ENCODE peak calls at places on chromosomes 5 and 9, in seven cellular contexts. L is IMR-90, H is neuronal stem cell, Q is H9, T is trophoblast cell, P is mesendoderm, M is H1. Z is an unnamed sample.
A peak's percentile ranks its signal among the peaks of the same experiment; 100 is the strongest.

GRCh38 chr5:156922207-156922792 is 40.7 kb downstream of the TIMD4 start:
- DNase-seq in L (no peak), H (no peak), Q (no peak), T (no peak), P (no peak), M (no peak), Z (no peak)

GRCh38 chr5:173091981-173092380 is 35.8 kb downstream of the CREBRF start:
- DNase-seq in L (no peak), H (no peak), Q (no peak), T (no peak), P (no peak), M (no peak), Z (no peak)

GRCh38 chr9:29906065-29906464 is 2332.8 kb upstream of the C9orf72 start:
- DNase-seq in L (no peak), H (no peak), Q (no peak), T (no peak), P (no peak), M (no peak), Z (no peak)

GRCh38 chr5:59049070-59049469 is 466.2 kb downstream of the RAB3C start:
- DNase-seq in L (no peak), H (no peak), Q (no peak), T (peak; percentile 39), P (no peak), M (no peak), Z (no peak)

GRCh38 chr9:36854751-36855150 is 179.3 kb downstream of the PAX5 start:
- DNase-seq in L (no peak), H (no peak), Q (no peak), T (no peak), P (no peak), M (no peak), Z (no peak)

GRCh38 chr5:115297043-115297442 is 589 bp upstream of the CCDC112 start:
- DNase-seq in L (no peak), H (no peak), Q (no peak), T (peak; percentile 76), P (no peak), M (no peak), Z (peak; percentile 19)

GRCh38 chr9:3239240-3239639 is 286.6 kb downstream of the RFX3 start:
- DNase-seq in L (no peak), H (no peak), Q (no peak), T (no peak), P (no peak), M (no peak), Z (no peak)

GRCh38 chr9:12759767-12760166 is 15.1 kb upstream of the LURAP1L start:
- DNase-seq in L (peak; percentile 73), H (no peak), Q (no peak), T (no peak), P (no peak), M (no peak), Z (peak; percentile 58)

GRCh38 chr9:27124151-27124550 is 15.1 kb downstream of the TEK start:
- DNase-seq in L (peak; percentile 80), H (no peak), Q (no peak), T (no peak), P (no peak), M (no peak), Z (peak; percentile 86)

DNA sequence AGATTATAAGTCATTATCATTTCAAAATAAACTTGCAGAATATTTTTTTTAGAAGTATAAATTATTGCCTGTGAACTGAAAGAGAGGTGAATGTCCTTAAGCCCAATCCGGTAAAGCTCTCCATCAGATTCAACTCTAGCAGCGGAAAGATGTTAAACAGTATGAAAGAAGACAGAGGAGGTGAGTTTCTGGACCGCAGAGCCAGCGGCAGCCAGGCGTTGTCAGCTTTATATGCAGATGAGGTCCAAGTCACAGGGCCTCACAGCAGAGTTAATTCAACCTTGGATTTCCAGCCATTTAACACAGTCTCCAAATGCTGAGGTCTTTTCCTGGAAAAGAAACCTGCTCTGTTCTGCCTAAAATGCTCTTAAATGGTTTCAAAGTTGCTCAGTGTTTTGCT is 75.4 kb downstream of the OTULIN start:
- DNase-seq in L (no peak), H (no peak), Q (no peak), T (no peak), P (no peak), M (no peak), Z (no peak)
- H2AK5ac ChIP-seq in L (no peak overlapping the region), H (no peak overlapping the region), Q (no peak overlapping the region), T (no peak overlapping the region), P (no peak overlapping the region), M (no peak overlapping the region), Z (no peak overlapping the region)

GRCh38 chr9:31629292-31629691 is 755.2 kb upstream of the ACO1 start:
- DNase-seq in L (no peak), H (no peak), Q (no peak), T (no peak), P (no peak), M (no peak), Z (no peak)
- H2AK5ac ChIP-seq in L (no peak overlapping the region), H (no peak overlapping the region), Q (no peak overlapping the region), T (no peak overlapping the region), P (no peak overlapping the region), M (no peak overlapping the region), Z (no peak overlapping the region)

DNA sequence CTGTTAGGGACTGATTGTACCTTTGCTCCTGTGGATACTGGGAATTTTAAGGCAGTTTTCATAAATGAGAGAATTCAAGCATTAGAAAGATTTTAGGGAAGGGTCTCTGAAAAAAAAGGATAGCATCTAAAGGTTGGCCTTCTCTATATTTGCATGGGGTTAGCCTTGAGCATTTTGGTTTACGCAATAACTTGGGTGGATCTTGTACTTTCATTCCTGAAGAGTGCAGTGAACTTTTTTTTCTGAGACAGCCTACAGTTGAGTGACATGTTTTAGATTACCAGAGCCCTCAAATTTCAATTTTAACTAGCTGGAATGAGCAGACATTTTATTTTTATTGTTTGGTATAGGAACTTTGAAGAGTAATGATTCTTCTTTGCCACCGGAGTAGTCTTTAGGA is 91.6 kb upstream of the NR3C1 start:
- DNase-seq in L (peak; percentile 37), H (no peak), Q (no peak), T (peak; percentile 92), P (no peak), M (no peak), Z (peak; percentile 15)
- H2AK5ac ChIP-seq in L (no peak overlapping the region), H (no peak overlapping the region), Q (no peak overlapping the region), T (no peak overlapping the region), P (no peak overlapping the region), M (no peak overlapping the region), Z (no peak overlapping the region)

GRCh38 chr5:117488976-117489500 is 914.4 kb upstream of the SEMA6A start:
- DNase-seq in L (no peak), H (no peak), Q (no peak), T (no peak), P (no peak), M (no peak), Z (no peak)

GRCh38 chr5:117487556-117487955 is 912.9 kb upstream of the SEMA6A start:
- DNase-seq in L (no peak), H (no peak), Q (no peak), T (no peak), P (no peak), M (no peak), Z (no peak)

GRCh38 chr5:117486291-117486690 is 911.7 kb upstream of the SEMA6A start:
- DNase-seq in L (no peak), H (no peak), Q (no peak), T (no peak), P (no peak), M (no peak), Z (no peak)

GRCh38 chr5:117486879-117487391 is 912.3 kb upstream of the SEMA6A start:
- DNase-seq in L (no peak), H (no peak), Q (no peak), T (peak; percentile 8), P (peak; percentile 52), M (no peak), Z (peak; percentile 5)
- H2AK5ac ChIP-seq in L (no peak overlapping the region), H (no peak overlapping the region), Q (no peak overlapping the region), T (no peak overlapping the region), P (no peak overlapping the region), M (no peak overlapping the region), Z (no peak overlapping the region)

GRCh38 chr5:132392411-132392810 is 22.9 kb downstream of the SLC22A5 start:
- DNase-seq in L (no peak), H (no peak), Q (no peak), T (no peak), P (no peak), M (no peak), Z (no peak)
- H2AK5ac ChIP-seq in L (no peak overlapping the region), H (no peak overlapping the region), Q (no peak overlapping the region), T (no peak overlapping the region), P (no peak overlapping the region), M (no peak overlapping the region), Z (peak overlapping the region; percentile 10)

DNA sequence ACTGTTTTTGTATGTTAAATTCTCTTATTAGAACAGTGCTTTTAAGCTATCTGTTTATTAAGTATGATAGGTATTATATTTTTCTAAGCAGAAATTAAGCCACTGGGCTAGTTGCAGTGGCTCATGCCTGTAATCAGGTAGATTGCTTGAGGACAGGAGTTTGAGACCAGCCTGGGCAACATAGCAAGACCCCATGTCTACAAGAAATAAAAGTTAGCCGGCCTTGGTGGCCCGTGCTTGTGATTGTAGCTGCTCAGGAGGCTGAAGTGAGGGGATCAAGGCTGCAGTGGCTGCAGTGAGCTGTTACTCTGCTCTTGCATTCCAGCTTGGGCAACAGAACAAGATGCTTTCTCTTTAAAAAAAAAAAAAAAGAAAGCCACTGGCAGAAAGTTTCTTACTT is 45.0 kb upstream of the LRRC70 start:
- DNase-seq in L (no peak), H (no peak), Q (no peak), T (no peak), P (no peak), M (no peak), Z (no peak)
- H2AK5ac ChIP-seq in L (no peak overlapping the region), H (no peak overlapping the region), Q (no peak overlapping the region), T (no peak overlapping the region), P (no peak overlapping the region), M (no peak overlapping the region), Z (no peak overlapping the region)

DNA sequence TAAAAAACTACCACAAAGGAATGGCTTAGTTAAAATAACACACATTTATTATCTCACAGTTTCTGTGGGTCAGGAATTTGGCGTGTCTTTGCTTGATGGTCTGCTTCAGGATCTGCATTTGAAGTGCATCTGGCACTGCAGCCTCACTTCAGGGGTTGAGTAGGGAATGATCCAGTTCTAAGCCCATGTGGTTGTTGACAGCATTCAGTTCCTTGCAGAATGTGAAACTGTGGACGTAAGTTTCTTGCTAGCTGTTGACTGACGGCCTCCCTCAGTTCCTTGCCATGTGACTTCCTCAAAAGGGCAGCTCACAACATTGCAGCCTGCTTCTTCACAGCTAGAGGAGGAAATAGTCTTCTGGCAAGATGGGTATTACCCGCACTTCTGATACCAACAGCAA is 2.1 kb upstream of the OGN start:
- DNase-seq in L (no peak), H (no peak), Q (no peak), T (no peak), P (no peak), M (no peak), Z (peak; percentile 12)
- H2AK5ac ChIP-seq in L (peak overlapping the region; percentile 33), H (no peak overlapping the region), Q (no peak overlapping the region), T (no peak overlapping the region), P (no peak overlapping the region), M (no peak overlapping the region), Z (no peak overlapping the region)

DNA sequence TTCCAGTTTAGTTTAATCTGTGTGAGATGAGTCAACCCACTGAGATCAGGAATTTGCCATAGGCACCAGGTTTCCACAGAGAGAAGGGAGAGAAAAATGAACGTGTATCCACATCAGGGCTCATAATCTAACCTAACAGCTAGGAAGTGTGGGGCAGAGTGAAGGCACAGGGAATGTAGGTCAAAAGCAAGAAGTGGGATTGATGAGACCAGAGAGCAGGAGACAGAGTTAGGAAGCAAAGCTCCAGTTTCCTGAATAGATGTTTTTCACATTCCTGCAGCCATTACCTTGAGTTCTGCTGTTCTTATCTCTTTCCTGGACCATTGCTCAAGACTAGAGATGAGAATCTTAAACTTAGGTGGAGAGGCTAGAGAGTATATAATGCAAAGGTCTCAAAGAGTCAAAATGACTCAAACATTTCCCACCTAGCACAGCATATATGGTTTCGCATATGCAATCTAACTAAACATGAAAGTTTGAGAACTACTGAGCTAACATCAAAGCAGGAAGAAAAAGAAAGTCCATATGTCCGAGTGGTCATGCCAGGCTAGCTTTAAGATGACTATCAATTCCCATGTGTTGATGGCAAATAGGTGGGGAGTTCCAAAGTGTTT is 41.1 kb upstream of the GNAQ start:
- DNase-seq in L (no peak), H (no peak), Q (no peak), T (peak; percentile 90), P (no peak), M (no peak), Z (no peak)
- H2AK5ac ChIP-seq in L (no peak overlapping the region), H (no peak overlapping the region), Q (no peak overlapping the region), T (no peak overlapping the region), P (no peak overlapping the region), M (no peak overlapping the region), Z (no peak overlapping the region)